ENCODE peak calls at places on chromosomes 16 and 17, in five cellular contexts. G is esophagus squamous epithelium, V is lung, P is cardiac fibroblast, K is breast epithelium. R is an unnamed sample.

GRCh38 chr17:79651751-79652150 is 40.9 kb upstream of the RBFOX3 start:
- DNase-seq in G (no peak), V (no peak), P (no peak), K (peak; percentile 28), R (no peak)

GRCh38 chr17:82489117-82489516 is 30.4 kb upstream of the FOXK2 start:
- DNase-seq in G (no peak), V (no peak), P (peak; percentile 53), K (no peak), R (no peak)

GRCh38 chr16:23148513-23149266 is 562 bp downstream of the USP31 start:
- DNase-seq in G (peak; percentile 9), V (peak; percentile 72), P (peak; percentile 65), K (peak; percentile 69), R (peak; percentile 78)

GRCh38 chr16:66081967-66082366 is 284.5 kb upstream of the CDH5 start:
- DNase-seq in G (no peak), V (no peak), P (peak; percentile 23), K (no peak), R (no peak)

GRCh38 chr16:50025544-50025931 is 513 bp downstream of the CNEP1R1 start:
- DNase-seq in G (no peak), V (no peak), P (peak; percentile 13), K (no peak), R (peak; percentile 28)

GRCh38 chr17:61599608-61600007 is 8.6 kb upstream of the NACA2 start:
- DNase-seq in G (no peak), V (no peak), P (no peak), K (no peak), R (no peak)

GRCh38 chr17:44362964-44363612 is 565 bp downstream of the FAM171A2 start:
- DNase-seq in G (no peak), V (no peak), P (no peak), K (no peak), R (peak; percentile 77)

GRCh38 chr17:14157822-14158221 is 78.8 kb downstream of the CDRT15 start:
- DNase-seq in G (no peak), V (no peak), P (no peak), K (no peak), R (no peak)

DNA sequence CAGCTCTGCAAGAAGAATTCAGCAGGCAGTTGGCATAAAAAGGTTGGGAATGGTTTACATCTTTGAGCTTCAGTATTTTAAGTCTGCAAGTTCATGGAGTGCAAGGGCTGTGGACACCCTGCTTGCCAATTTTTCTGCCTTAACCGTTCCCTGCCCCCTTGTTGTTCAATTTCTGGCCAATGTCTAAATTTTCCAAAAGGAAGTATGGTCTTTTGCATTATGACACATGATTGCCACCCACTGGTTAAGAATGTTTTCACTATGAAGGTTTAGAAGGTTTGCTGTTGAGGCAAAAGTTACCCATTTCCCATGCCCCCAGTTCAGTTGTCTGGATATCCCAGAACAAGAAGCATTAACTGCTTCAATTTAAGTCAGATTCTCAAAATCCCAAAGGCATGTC is 441.9 kb downstream of the CDH13 start:
- DNase-seq in G (no peak), V (no peak), P (peak; percentile 80), K (no peak), R (no peak)
- TF ChIP-seq CTCF in G (no peak), V (no peak), P (peak; percentile 15), K (no peak), R (no peak)

GRCh38 chr16:81940781-81941560 is 70.3 kb downstream of the SDR42E1 start:
- DNase-seq in G (no peak), V (no peak), P (peak; percentile 74), K (no peak), R (no peak)
- TF ChIP-seq CTCF in G (peak; percentile 39), V (no peak), P (peak; percentile 43), K (no peak), R (no peak)

GRCh38 chr16:30637952-30638351 is 12.8 kb upstream of the PRR14 start:
- DNase-seq in G (no peak), V (no peak), P (peak; percentile 58), K (no peak), R (no peak)
- TF ChIP-seq CTCF in G (peak; percentile 17), V (no peak), P (peak; percentile 60), K (no peak), R (peak; percentile 47)

GRCh38 chr16:69260506-69260905 is 50.6 kb upstream of the VPS4A start:
- DNase-seq in G (no peak), V (no peak), P (no peak), K (no peak), R (no peak)

GRCh38 chr16:69260019-69260418 is 51.1 kb upstream of the VPS4A start:
- DNase-seq in G (no peak), V (no peak), P (no peak), K (no peak), R (no peak)
- TF ChIP-seq CTCF in G (no peak), V (no peak), P (no peak), K (no peak), R (no peak)